ENCODE peak calls at places on chromosomes 16 and 17, in four cellular contexts. I is coronary artery, N is SHP77, D is adrenal gland. Z is an unnamed sample.

GRCh38 chr16:7397901-7398300 is 65.3 kb downstream of the RBFOX1 start:
- DNase-seq in I (no peak), N (no peak), D (no peak), Z (no peak)

GRCh38 chr16:50657251-50657650 is 23.9 kb downstream of the SNX20 start:
- DNase-seq in N (no peak), D (no peak), I (no peak), Z (no peak)

GRCh38 chr17:2123467-2124251 is 68.8 kb downstream of the HIC1 start:
- DNase-seq in N (no peak), I (no peak), D (peak), Z (peak)

GRCh38 chr17:78998311-78999055 is 11.1 kb downstream of the CANT1 start:
- DNase-seq in N (no peak), I (peak), D (peak), Z (no peak)

GRCh38 chr16:84874553-84874952 is 54.8 kb downstream of the CRISPLD2 start:
- DNase-seq in D (no peak), I (no peak), N (no peak), Z (peak)

GRCh38 chr16:64865037-64865696 is 256.7 kb downstream of the CDH11 start:
- DNase-seq in N (no peak), D (no peak), I (no peak), Z (peak)

GRCh38 chr16:17515421-17516210 is 44.9 kb upstream of the XYLT1 start:
- DNase-seq in I (no peak), N (no peak), D (no peak), Z (peak)

GRCh38 chr17:77499699-77500435 is 359.1 kb downstream of the SEC14L1 start:
- DNase-seq in I (peak), D (no peak), N (no peak), Z (no peak)

Z was measured in IMR-90.